ENCODE peak calls at places on chromosomes 5 and 9, in four cellular contexts. One of them, this sample, is unnamed.

GRCh38 chr9:23635276-23635675 is 190.8 kb downstream of the ELAVL2 start:
- DNase-seq in tibial artery: no peak
- DNase-seq in transverse colon: no peak
- DNase-seq in GM23338: no peak
- DNase-seq in this sample: no peak

GRCh38 chr5:43432486-43433365 is 20.5 kb upstream of the CCL28 start:
- DNase-seq in tibial artery: peak
- DNase-seq in transverse colon: peak
- DNase-seq in GM23338: no peak
- DNase-seq in this sample: peak

GRCh38 chr5:24633705-24634325 is 11.0 kb downstream of the CDH10 start:
- DNase-seq in tibial artery: no peak
- DNase-seq in transverse colon: no peak
- DNase-seq in GM23338: peak
- DNase-seq in this sample: peak

GRCh38 chr9:127083133-127083532 is 39.3 kb downstream of the ANGPTL2 start:
- DNase-seq in tibial artery: no peak
- DNase-seq in transverse colon: no peak
- DNase-seq in GM23338: no peak
- DNase-seq in this sample: no peak

GRCh38 chr9:36871606-36872005 is 162.5 kb downstream of the PAX5 start:
- DNase-seq in tibial artery: no peak
- DNase-seq in transverse colon: no peak
- DNase-seq in GM23338: no peak
- DNase-seq in this sample: no peak

GRCh38 chr5:126778675-126779403 is 1.9 kb downstream of the LMNB1 start:
- DNase-seq in tibial artery: no peak
- DNase-seq in transverse colon: no peak
- DNase-seq in GM23338: no peak
- DNase-seq in this sample: no peak

GRCh38 chr5:29983528-29984152 is 1209.8 kb upstream of the CDH6 start:
- DNase-seq in tibial artery: no peak
- DNase-seq in transverse colon: no peak
- DNase-seq in GM23338: no peak
- DNase-seq in this sample: no peak

GRCh38 chr5:39905356-39905755 is 480.6 kb upstream of the DAB2 start:
- DNase-seq in tibial artery: no peak
- DNase-seq in transverse colon: no peak
- DNase-seq in GM23338: no peak
- DNase-seq in this sample: no peak

GRCh38 chr5:155826947-155827815 is 499.8 kb upstream of the SGCD start:
- DNase-seq in tibial artery: no peak
- DNase-seq in transverse colon: no peak
- DNase-seq in GM23338: no peak
- DNase-seq in this sample: no peak

DNA sequence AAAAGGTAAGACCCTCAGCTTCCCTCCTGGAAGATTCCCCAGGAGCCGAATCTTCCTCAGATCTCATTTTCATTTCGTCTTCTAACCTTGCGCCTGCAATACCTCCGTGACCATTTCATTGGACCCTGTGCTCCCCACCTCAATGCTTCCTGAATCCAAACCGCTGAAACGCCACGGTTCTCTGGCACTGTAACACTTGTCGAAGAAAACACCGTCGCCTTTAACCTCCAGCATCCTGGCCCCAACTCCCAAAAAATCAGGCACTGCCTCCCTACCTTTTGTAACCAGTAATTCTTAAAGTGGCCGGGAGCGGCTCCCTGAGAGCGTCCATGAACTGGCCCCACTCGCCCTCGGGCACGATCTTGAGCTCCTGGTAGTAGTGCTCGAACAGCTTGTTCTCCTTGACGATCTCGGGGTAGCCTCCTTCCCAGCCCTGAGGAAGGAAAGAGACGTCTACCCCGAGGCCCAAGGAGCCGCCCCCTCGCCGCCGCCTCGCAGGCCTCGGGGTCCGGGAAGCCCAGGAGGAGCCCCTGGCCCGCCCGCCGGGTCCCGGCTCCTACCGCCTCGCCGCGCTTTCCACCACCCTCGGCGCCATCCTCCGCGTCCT is 417 bp downstream of the NSUN2 start:
- DNase-seq in tibial artery: peak
- DNase-seq in transverse colon: no peak
- DNase-seq in GM23338: peak
- DNase-seq in this sample: peak
- TF ChIP-seq CTCF in tibial artery: peak
- TF ChIP-seq CTCF in transverse colon: no peak
- TF ChIP-seq CTCF in GM23338: no peak
- TF ChIP-seq CTCF in this sample: peak

GRCh38 chr9:86668488-86668887 is 278.8 kb downstream of the GAS1 start:
- DNase-seq in tibial artery: no peak
- DNase-seq in transverse colon: no peak
- DNase-seq in GM23338: no peak
- DNase-seq in this sample: peak
- H3K4me3 ChIP-seq in tibial artery: no peak
- H3K4me3 ChIP-seq in transverse colon: no peak
- H3K4me3 ChIP-seq in GM23338: no peak
- H3K4me3 ChIP-seq in this sample: no peak

GRCh38 chr5:36363776-36364175 is 62.1 kb upstream of the RANBP3L start:
- DNase-seq in tibial artery: no peak
- DNase-seq in transverse colon: no peak
- DNase-seq in GM23338: no peak
- DNase-seq in this sample: no peak

GRCh38 chr5:36366883-36367282 is 65.2 kb upstream of the RANBP3L start:
- DNase-seq in tibial artery: no peak
- DNase-seq in transverse colon: no peak
- DNase-seq in GM23338: no peak
- DNase-seq in this sample: no peak

GRCh38 chr5:36360311-36360710 is 58.6 kb upstream of the RANBP3L start:
- DNase-seq in tibial artery: no peak
- DNase-seq in transverse colon: no peak
- DNase-seq in GM23338: no peak
- DNase-seq in this sample: no peak

GRCh38 chr5:36364473-36364872 is 62.8 kb upstream of the RANBP3L start:
- DNase-seq in tibial artery: no peak
- DNase-seq in transverse colon: no peak
- DNase-seq in GM23338: no peak
- DNase-seq in this sample: no peak

DNA sequence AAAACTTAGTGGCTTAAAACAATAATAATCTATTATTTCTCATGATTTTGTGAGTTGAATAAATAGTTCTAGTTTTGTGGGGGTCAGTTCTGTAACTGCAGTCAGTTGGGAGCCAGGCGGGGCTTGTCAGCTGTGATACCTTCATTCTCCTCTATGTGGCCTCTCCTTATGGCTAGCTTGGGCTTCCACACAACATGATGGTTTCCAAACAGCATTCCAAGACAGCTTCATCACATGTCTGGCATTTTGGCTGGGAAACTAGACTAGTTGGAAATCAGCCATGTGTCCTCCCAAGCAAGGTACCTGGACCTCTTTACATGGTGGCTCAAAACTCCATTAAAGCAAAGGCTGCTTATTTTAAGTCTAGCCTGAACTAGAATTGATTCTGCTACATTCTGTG is 61.4 kb upstream of the RANBP3L start:
- DNase-seq in tibial artery: no peak
- DNase-seq in transverse colon: no peak
- DNase-seq in GM23338: peak
- DNase-seq in this sample: peak
- TF ChIP-seq CTCF in tibial artery: no peak
- TF ChIP-seq CTCF in transverse colon: no peak
- TF ChIP-seq CTCF in GM23338: no peak
- TF ChIP-seq CTCF in this sample: peak

GRCh38 chr5:124865603-124866354 is 119.3 kb upstream of the ZNF608 start:
- DNase-seq in tibial artery: no peak
- DNase-seq in transverse colon: no peak
- DNase-seq in GM23338: no peak
- DNase-seq in this sample: no peak

GRCh38 chr5:124866355-124867063 is 120.1 kb upstream of the ZNF608 start:
- DNase-seq in tibial artery: no peak
- DNase-seq in transverse colon: no peak
- DNase-seq in GM23338: no peak
- DNase-seq in this sample: no peak

GRCh38 chr5:124868661-124869060 is 122.2 kb upstream of the ZNF608 start:
- DNase-seq in tibial artery: no peak
- DNase-seq in transverse colon: no peak
- DNase-seq in GM23338: no peak
- DNase-seq in this sample: no peak

GRCh38 chr5:124869481-124870033 is 123.1 kb upstream of the ZNF608 start:
- DNase-seq in tibial artery: no peak
- DNase-seq in transverse colon: no peak
- DNase-seq in GM23338: no peak
- DNase-seq in this sample: no peak

GRCh38 chr5:124867064-124867707 is 120.7 kb upstream of the ZNF608 start:
- DNase-seq in tibial artery: no peak
- DNase-seq in transverse colon: no peak
- DNase-seq in GM23338: no peak
- DNase-seq in this sample: peak
- H3K4me3 ChIP-seq in tibial artery: no peak
- H3K4me3 ChIP-seq in transverse colon: no peak
- H3K4me3 ChIP-seq in GM23338: no peak
- H3K4me3 ChIP-seq in this sample: no peak

GRCh38 chr5:15768936-15769335 is 269.0 kb downstream of the FBXL7 start:
- DNase-seq in tibial artery: no peak
- DNase-seq in transverse colon: no peak
- DNase-seq in GM23338: no peak
- DNase-seq in this sample: no peak
- TF ChIP-seq CTCF in tibial artery: no peak
- TF ChIP-seq CTCF in transverse colon: no peak
- TF ChIP-seq CTCF in GM23338: no peak
- TF ChIP-seq CTCF in this sample: no peak

GRCh38 chr9:133427658-133428348 is 5.6 kb downstream of the ADAMTS13 start:
- DNase-seq in tibial artery: no peak
- DNase-seq in transverse colon: no peak
- DNase-seq in GM23338: peak
- DNase-seq in this sample: no peak
- H3K4me3 ChIP-seq in tibial artery: no peak
- H3K4me3 ChIP-seq in transverse colon: peak
- H3K4me3 ChIP-seq in GM23338: peak
- H3K4me3 ChIP-seq in this sample: no peak

DNA sequence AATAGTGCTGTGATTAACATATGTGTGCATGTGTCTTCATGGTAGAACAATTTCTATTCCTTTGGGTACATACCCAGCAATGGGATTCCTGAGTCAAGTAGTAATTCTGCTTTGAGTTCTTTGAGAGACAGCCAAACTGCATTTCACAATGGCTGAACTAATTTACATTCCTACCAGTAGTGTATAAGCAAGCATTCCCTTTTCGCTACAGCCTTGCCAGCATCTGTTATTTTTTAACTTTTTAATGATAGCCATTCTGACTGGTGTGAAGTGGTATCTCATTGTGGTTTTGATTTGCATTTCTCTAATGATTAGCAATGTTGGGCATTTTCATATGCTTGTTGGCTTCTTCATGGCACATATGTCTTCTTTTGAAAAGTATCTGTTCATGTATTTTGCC is 308.5 kb downstream of the ARRDC3 start:
- DNase-seq in tibial artery: no peak
- DNase-seq in transverse colon: no peak
- DNase-seq in GM23338: no peak
- DNase-seq in this sample: peak
- TF ChIP-seq CTCF in tibial artery: peak
- TF ChIP-seq CTCF in transverse colon: peak
- TF ChIP-seq CTCF in GM23338: no peak
- TF ChIP-seq CTCF in this sample: peak

DNA sequence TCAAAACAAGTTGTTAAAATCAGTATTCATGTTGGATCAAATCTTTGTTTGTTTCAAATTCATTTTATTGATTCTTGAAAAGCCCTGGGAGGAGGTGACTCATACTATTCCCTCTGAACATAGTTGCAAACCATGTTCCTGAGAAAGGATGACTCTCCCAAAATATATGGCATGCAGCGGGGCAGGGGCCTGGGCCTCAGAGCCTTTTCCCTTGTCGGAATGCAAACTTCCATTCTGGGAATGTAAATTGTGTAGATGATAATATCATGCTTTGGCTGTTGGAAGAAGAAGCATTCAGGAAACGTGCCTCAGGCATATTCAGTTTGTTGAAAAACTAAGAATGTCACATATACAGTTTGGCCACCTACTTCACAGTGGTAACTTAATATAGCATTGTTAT is 242.0 kb downstream of the AUH start:
- DNase-seq in tibial artery: no peak
- DNase-seq in transverse colon: no peak
- DNase-seq in GM23338: no peak
- DNase-seq in this sample: peak
- H3K4me3 ChIP-seq in tibial artery: no peak
- H3K4me3 ChIP-seq in transverse colon: no peak
- H3K4me3 ChIP-seq in GM23338: no peak
- H3K4me3 ChIP-seq in this sample: no peak

GRCh38 chr9:20551835-20552234 is 70.5 kb downstream of the MLLT3 start:
- DNase-seq in tibial artery: no peak
- DNase-seq in transverse colon: no peak
- DNase-seq in GM23338: no peak
- DNase-seq in this sample: peak

GRCh38 chr9:20551236-20551635 is 71.1 kb downstream of the MLLT3 start:
- DNase-seq in tibial artery: no peak
- DNase-seq in transverse colon: no peak
- DNase-seq in GM23338: no peak
- DNase-seq in this sample: peak

GRCh38 chr9:20553750-20554149 is 68.5 kb downstream of the MLLT3 start:
- DNase-seq in tibial artery: no peak
- DNase-seq in transverse colon: no peak
- DNase-seq in GM23338: no peak
- DNase-seq in this sample: no peak

GRCh38 chr9:20550326-20550725 is 72.0 kb downstream of the MLLT3 start:
- DNase-seq in tibial artery: no peak
- DNase-seq in transverse colon: no peak
- DNase-seq in GM23338: no peak
- DNase-seq in this sample: peak

GRCh38 chr9:20552874-20553624 is 69.2 kb downstream of the MLLT3 start:
- DNase-seq in tibial artery: no peak
- DNase-seq in transverse colon: no peak
- DNase-seq in GM23338: no peak
- DNase-seq in this sample: peak
- TF ChIP-seq CTCF in tibial artery: peak
- TF ChIP-seq CTCF in transverse colon: peak
- TF ChIP-seq CTCF in GM23338: peak
- TF ChIP-seq CTCF in this sample: no peak

This sample was measured in epithelial cell of esophagus.